ENCODE peak calls at places on chromosomes 7 and 10, in nine cellular contexts. Z is spleen, X is transverse colon, R is heart left ventricle, Y is Peyer's patch, C is sigmoid colon, P is tibial nerve, K is IMR-90, U is stomach. N is an unnamed sample. For H3K36me3, the result is how much of the 10 kb centered on the place peaks cover.

GRCh38 chr7:83469076-83469475 is 179.9 kb downstream of the SEMA3E start:
- DNase-seq in Z (no peak), X (no peak), R (no peak), Y (no peak), C (no peak), P (no peak), K (peak), U (no peak), N (no peak)

GRCh38 chr7:88432321-88432720 is 125.6 kb upstream of the STEAP4 start:
- DNase-seq in Z (no peak), X (no peak), R (no peak), Y (no peak), C (no peak), P (no peak), K (no peak), U (no peak), N (no peak)

GRCh38 chr10:6171891-6172354 is 30.8 kb upstream of the PFKFB3 start:
- DNase-seq in Z (peak), X (peak), R (peak), Y (no peak), C (peak), P (peak), K (peak), U (peak), N (no peak)

GRCh38 chr10:126908729-126909526 is 3.7 kb downstream of the DOCK1 start:
- DNase-seq in Z (peak), X (no peak), R (no peak), Y (no peak), C (no peak), P (no peak), K (no peak), U (no peak), N (no peak)

GRCh38 chr7:8391353-8392062 is 41.9 kb upstream of the NXPH1 start:
- DNase-seq in Z (no peak), X (no peak), R (no peak), Y (no peak), C (no peak), P (no peak), K (no peak), U (no peak), N (no peak)

GRCh38 chr7:10483671-10484070 is 490.0 kb upstream of the PHF14 start:
- DNase-seq in Z (no peak), X (no peak), R (no peak), Y (no peak), C (no peak), P (no peak), K (no peak), U (no peak), N (no peak)

GRCh38 chr7:44637788-44638594 is 31.6 kb downstream of the OGDH start:
- DNase-seq in Z (no peak), X (peak), R (peak), Y (peak), C (peak), P (peak), K (peak), U (peak), N (peak)

GRCh38 chr10:116120688-116121087 is 152.3 kb downstream of the GFRA1 start:
- DNase-seq in Z (no peak), X (no peak), R (no peak), Y (no peak), C (no peak), P (no peak), K (no peak), U (no peak), N (no peak)

GRCh38 chr7:129368389-129368986 is 65.7 kb upstream of the STRIP2 start:
- DNase-seq in Z (no peak), X (no peak), R (no peak), Y (no peak), C (no peak), P (no peak), K (no peak), U (no peak), N (no peak)

GRCh38 chr7:87414400-87415188 is 60.9 kb downstream of the ABCB4 start:
- DNase-seq in Z (no peak), X (no peak), R (no peak), Y (no peak), C (no peak), P (no peak), K (peak), U (no peak), N (no peak)

GRCh38 chr7:50783304-50783703 is 608 bp upstream of the GRB10 start:
- DNase-seq in Z (no peak), X (no peak), R (no peak), Y (no peak), C (no peak), P (no peak), K (no peak), U (no peak), N (no peak)

GRCh38 chr7:34155225-34155908 is 250.0 kb downstream of the BMPER start:
- DNase-seq in Z (no peak), X (no peak), R (no peak), Y (no peak), C (peak), P (peak), K (peak), U (no peak), N (peak)

GRCh38 chr10:116237260-116237659 is 35.7 kb downstream of the GFRA1 start:
- DNase-seq in Z (no peak), X (no peak), R (no peak), Y (no peak), C (no peak), P (no peak), K (peak), U (no peak), N (no peak)

GRCh38 chr7:30916255-30916654 is 4.6 kb downstream of the AQP1 start:
- DNase-seq in Z (no peak), X (no peak), R (peak), Y (no peak), C (no peak), P (no peak), K (no peak), U (no peak), N (no peak)

GRCh38 chr7:130674456-130674855 is 5.9 kb upstream of the COPG2 start:
- DNase-seq in Z (no peak), X (no peak), R (no peak), Y (no peak), C (no peak), P (no peak), K (no peak), U (no peak), N (no peak)

GRCh38 chr10:131220601-131221171 is 90.8 kb downstream of the TCERG1L start:
- DNase-seq in Z (peak), X (no peak), R (no peak), Y (no peak), C (no peak), P (no peak), K (no peak), U (no peak), N (no peak)

GRCh38 chr10:131219955-131220489 is 91.5 kb downstream of the TCERG1L start:
- DNase-seq in Z (peak), X (no peak), R (no peak), Y (no peak), C (no peak), P (no peak), K (no peak), U (no peak), N (no peak)

GRCh38 chr10:131221632-131222277 is 89.8 kb downstream of the TCERG1L start:
- DNase-seq in Z (peak), X (no peak), R (no peak), Y (no peak), C (no peak), P (no peak), K (no peak), U (no peak), N (no peak)

GRCh38 chr10:131218811-131219583 is 92.5 kb downstream of the TCERG1L start:
- DNase-seq in Z (peak), X (no peak), R (no peak), Y (no peak), C (no peak), P (no peak), K (no peak), U (no peak), N (no peak)

GRCh38 chr10:131219584-131219886 is 92.0 kb downstream of the TCERG1L start:
- DNase-seq in Z (no peak), X (no peak), R (no peak), Y (no peak), C (no peak), P (no peak), K (no peak), U (no peak), N (no peak)
- H3K36me3 ChIP-seq in Z (under half), X (under half), R (under half), Y (under half), C (under half), P (under half), K (under half), U (under half), N (under half)

GRCh38 chr10:97321807-97322195 is 2.7 kb downstream of the FRAT1 start:
- DNase-seq in Z (no peak), X (no peak), R (no peak), Y (no peak), C (no peak), P (no peak), K (no peak), U (no peak), N (no peak)
- TF ChIP-seq POLR2A in Z (no peak), X (no peak), R (no peak), Y (no peak), C (no peak), P (no peak), K (no peak), U (no peak), N (no peak)

DNA sequence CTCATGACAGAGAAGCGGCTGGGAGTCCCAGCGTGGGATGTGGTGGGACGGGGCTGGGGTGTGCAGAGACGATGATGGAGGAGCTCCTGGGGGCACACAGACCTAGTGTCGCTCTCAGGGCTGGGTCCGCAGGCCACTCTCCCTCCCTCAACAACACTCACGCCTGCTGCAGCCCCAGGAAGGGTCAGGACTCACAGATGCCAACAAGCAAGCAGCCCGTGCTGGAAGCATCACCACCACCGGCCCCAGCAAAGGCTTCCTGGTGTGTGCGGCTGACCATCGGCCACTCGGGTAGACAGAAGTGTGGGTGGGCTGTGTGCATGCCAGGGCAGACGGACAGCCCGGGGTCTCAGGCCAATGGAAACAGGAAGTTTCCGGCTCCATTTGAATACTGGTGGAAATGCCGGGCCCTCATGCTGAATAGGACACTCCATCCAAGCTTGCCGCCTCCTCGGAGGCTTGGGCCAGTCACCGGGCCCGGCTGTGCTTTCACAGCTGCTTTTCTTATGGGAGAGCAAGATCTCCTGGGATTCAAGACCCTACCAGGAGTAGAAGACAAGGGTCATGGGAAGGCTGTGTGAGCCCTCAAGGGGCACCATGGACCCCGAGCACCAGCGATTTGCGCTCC is 178.1 kb downstream of the ELFN1 start:
- DNase-seq in Z (peak), X (no peak), R (no peak), Y (no peak), C (peak), P (no peak), K (no peak), U (no peak), N (no peak)
- TF ChIP-seq CTCF in Z (no peak), X (no peak), R (no peak), Y (no peak), C (no peak), P (no peak), K (no peak), U (no peak), N (no peak)

GRCh38 chr7:75884401-75884800 is 5.6 kb downstream of the RHBDD2 start:
- DNase-seq in Z (no peak), X (peak), R (no peak), Y (no peak), C (no peak), P (no peak), K (no peak), U (no peak), N (no peak)

GRCh38 chr7:75880242-75880641 is 1.4 kb downstream of the RHBDD2 start:
- DNase-seq in Z (no peak), X (no peak), R (no peak), Y (no peak), C (no peak), P (no peak), K (no peak), U (no peak), N (no peak)

GRCh38 chr7:75878769-75879596 is at the start of gene RHBDD2:
- DNase-seq in Z (peak), X (peak), R (peak), Y (peak), C (peak), P (peak), K (peak), U (peak), N (peak)

GRCh38 chr7:75879771-75880184 is 944 bp downstream of the RHBDD2 start:
- DNase-seq in Z (no peak), X (no peak), R (no peak), Y (no peak), C (no peak), P (no peak), K (peak), U (no peak), N (no peak)

GRCh38 chr7:75881436-75882095 is 2.7 kb downstream of the RHBDD2 start:
- DNase-seq in Z (no peak), X (no peak), R (no peak), Y (no peak), C (no peak), P (no peak), K (no peak), U (no peak), N (no peak)
- H3K36me3 ChIP-seq in Z (half or more), X (under half), R (half or more), Y (half or more), C (under half), P (under half), K (under half), U (under half), N (under half)

GRCh38 chr10:61404771-61405170 is 48.4 kb downstream of the TMEM26 start:
- DNase-seq in Z (no peak), X (no peak), R (no peak), Y (no peak), C (no peak), P (no peak), K (peak), U (no peak), N (no peak)

GRCh38 chr10:61409132-61409531 is 44.0 kb downstream of the TMEM26 start:
- DNase-seq in Z (no peak), X (no peak), R (no peak), Y (no peak), C (no peak), P (no peak), K (no peak), U (no peak), N (no peak)

GRCh38 chr10:61410353-61410752 is 42.8 kb downstream of the TMEM26 start:
- DNase-seq in Z (peak), X (no peak), R (no peak), Y (no peak), C (no peak), P (no peak), K (no peak), U (no peak), N (no peak)

GRCh38 chr10:61408065-61408464 is 45.1 kb downstream of the TMEM26 start:
- DNase-seq in Z (no peak), X (no peak), R (no peak), Y (no peak), C (no peak), P (no peak), K (peak), U (no peak), N (no peak)

DNA sequence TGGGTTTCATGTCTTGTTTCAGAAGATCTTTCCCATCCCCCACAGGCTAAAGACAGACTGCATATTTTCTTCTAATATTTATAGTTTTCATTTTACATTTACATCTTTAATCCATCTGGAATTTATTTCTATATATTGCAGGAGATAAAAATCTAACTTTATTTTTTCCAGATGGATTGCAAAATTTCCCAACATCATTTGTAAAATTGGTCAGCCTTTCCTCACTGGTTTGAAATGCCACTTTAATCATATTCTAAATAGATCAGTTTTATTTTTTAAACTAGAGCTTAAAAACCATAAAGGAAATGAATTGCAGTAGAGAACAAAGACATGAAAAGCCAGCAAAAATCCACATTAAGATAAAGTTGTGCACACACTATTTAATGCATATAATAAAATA is 46.9 kb downstream of the TMEM26 start:
- DNase-seq in Z (no peak), X (no peak), R (no peak), Y (no peak), C (no peak), P (no peak), K (no peak), U (no peak), N (no peak)
- TF ChIP-seq POLR2A in Z (no peak), X (no peak), R (no peak), Y (no peak), C (no peak), P (no peak), K (no peak), U (no peak), N (no peak)

DNA sequence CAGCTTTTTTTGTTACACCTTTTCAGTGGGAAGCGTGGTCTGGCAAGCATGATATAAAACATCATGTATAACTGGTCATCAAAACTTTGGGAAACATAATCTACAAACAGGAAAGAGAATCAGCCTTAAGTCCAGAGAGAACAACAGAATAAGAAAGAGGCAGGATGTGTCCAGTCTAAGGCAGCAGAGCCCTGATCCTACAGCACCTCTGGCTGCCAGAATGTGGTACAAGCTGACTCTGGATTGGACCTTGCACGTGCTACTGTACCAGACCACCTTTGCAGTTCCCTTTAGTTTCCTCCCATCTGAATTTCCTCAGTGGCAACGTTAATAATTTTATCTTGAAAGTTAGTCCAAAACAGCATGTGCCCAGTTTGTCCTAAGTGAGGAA is 824.6 kb upstream of the IGFBP3 start:
- DNase-seq in Z (no peak), X (no peak), R (no peak), Y (no peak), C (no peak), P (no peak), K (peak), U (no peak), N (no peak)
- TF ChIP-seq CTCF in Z (no peak), X (no peak), R (no peak), Y (no peak), C (no peak), P (no peak), K (no peak), U (no peak), N (no peak)

DNA sequence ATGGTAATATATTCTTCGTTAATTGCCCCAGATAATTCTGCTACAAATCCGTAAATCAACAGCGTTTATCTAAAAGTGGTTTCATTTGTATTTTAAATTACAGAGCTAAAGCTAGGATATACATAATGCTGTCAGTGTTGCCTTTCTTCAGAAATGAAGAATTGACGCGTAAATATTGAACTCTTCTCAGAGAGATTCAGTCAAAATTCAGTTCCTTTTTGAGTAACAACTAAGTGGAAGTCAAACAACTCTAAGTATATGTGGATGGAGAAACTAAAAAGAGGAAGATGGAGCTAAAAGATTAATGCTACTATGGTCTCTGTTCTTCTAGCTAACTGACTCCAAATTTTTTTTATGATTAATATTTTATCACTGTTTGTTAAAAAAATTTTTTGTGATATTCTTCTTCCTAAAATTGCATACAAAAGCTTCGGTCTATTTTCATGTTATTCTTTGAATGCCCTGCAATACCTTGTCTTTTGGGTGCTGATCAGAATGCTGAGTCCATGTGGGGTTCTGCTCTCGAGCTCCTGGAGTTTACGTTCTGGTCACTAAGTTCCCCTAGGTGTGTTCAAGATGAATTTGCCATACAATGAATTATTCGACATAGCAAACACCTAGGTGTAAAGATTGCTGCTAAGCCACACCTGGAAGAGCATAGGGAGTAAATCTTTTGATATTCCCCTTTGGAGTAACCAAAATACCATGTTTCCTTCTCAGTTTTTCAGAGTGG is 20.7 kb downstream of the MDFIC start:
- DNase-seq in Z (no peak), X (no peak), R (no peak), Y (no peak), C (no peak), P (no peak), K (no peak), U (no peak), N (no peak)
- H3K36me3 ChIP-seq in Z (under half), X (under half), R (under half), Y (under half), C (under half), P (under half), K (under half), U (under half), N (under half)

GRCh38 chr10:71715026-71715425 is 4.6 kb downstream of the C10orf105 start:
- DNase-seq in Z (no peak), X (no peak), R (no peak), Y (no peak), C (no peak), P (no peak), K (no peak), U (no peak), N (no peak)
- TF ChIP-seq POLR2A in Z (no peak), X (no peak), R (no peak), Y (no peak), C (no peak), P (no peak), K (no peak), U (no peak), N (no peak)

GRCh38 chr10:99339077-99339476 is 9.9 kb downstream of the CNNM1 start:
- DNase-seq in Z (no peak), X (no peak), R (no peak), Y (no peak), C (no peak), P (no peak), K (peak), U (no peak), N (no peak)

GRCh38 chr10:99340650-99341049 is 11.5 kb downstream of the CNNM1 start:
- DNase-seq in Z (no peak), X (no peak), R (no peak), Y (no peak), C (no peak), P (no peak), K (no peak), U (no peak), N (no peak)

GRCh38 chr10:99337911-99338310 is 8.8 kb downstream of the CNNM1 start:
- DNase-seq in Z (no peak), X (no peak), R (no peak), Y (no peak), C (no peak), P (no peak), K (no peak), U (no peak), N (no peak)

GRCh38 chr10:99341248-99341647 is 12.1 kb downstream of the CNNM1 start:
- DNase-seq in Z (no peak), X (no peak), R (no peak), Y (no peak), C (no peak), P (no peak), K (no peak), U (no peak), N (no peak)

DNA sequence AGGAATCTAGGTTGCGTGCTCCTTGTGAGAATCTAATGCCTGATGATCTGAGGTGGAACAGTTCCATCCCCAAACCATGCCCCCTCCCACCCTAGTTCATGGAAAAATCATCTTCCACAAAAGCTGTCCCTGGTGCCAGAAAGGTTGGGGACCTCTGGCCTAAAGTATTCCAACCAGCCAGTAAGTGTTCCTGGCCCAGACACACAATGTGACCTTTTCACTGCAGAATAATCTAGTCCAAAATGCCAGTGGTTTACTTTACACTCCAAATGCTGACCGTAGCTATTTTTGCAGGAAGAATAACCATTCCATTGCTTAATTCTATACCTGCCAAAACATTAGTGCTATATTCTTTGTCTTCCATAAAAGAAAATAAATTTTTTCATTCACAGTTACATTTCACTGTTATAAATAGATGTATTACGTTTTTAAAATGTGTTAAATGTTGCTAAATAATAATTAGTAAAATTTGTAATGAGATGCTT is 10.4 kb downstream of the CNNM1 start:
- DNase-seq in Z (no peak), X (no peak), R (no peak), Y (no peak), C (no peak), P (no peak), K (no peak), U (no peak), N (no peak)
- TF ChIP-seq CTCF in Z (no peak), X (no peak), R (no peak), Y (no peak), C (no peak), P (no peak), K (no peak), U (no peak), N (no peak)

N was measured in uterus.